ENCODE peak calls at places on chromosome X, in ten cellular contexts. U, X, O, R, J, Q, B, D, V and P are unnamed samples.

GRCh38 chrX:51407520-51408409 is 75.1 kb downstream of the NUDT10 start:
- DNase-seq in V (no peak), R (no peak), D (no peak), X (no peak), Q (no peak), U (no peak), J (no peak), B (no peak), O (no peak), P (no peak)

GRCh38 chrX:129600981-129601424 is 53.8 kb downstream of the APLN start:
- DNase-seq in R (no peak), J (peak; percentile 15), Q (peak; percentile 68), V (peak; percentile 14), D (no peak), X (no peak), U (peak; percentile 34), B (no peak), O (no peak), P (peak; percentile 24)

GRCh38 chrX:136708348-136708747 is 60.4 kb downstream of the CD40LG start:
- DNase-seq in U (peak; percentile 14), V (no peak), Q (no peak), D (no peak), B (no peak), O (no peak), J (no peak), R (no peak), X (no peak), P (peak; percentile 24)

GRCh38 chrX:50813843-50814661 is at the start of gene SHROOM4:
- DNase-seq in R (peak; percentile 55), U (no peak), O (no peak), D (peak; percentile 52), Q (peak; percentile 82), V (peak; percentile 51), X (no peak), B (no peak), J (peak; percentile 77), P (no peak)

GRCh38 chrX:151870603-151871002 is 42.1 kb upstream of the MAGEA4 start:
- DNase-seq in Q (no peak), O (no peak), R (no peak), V (no peak), B (no peak), U (no peak), J (peak; percentile 93), D (no peak), X (no peak), P (no peak)

GRCh38 chrX:53265771-53266170 is 15.6 kb downstream of the IQSEC2 start:
- DNase-seq in Q (no peak), J (peak; percentile 43), X (no peak), D (no peak), O (no peak), V (no peak), R (no peak), U (no peak), B (no peak), P (no peak)

GRCh38 chrX:2767631-2768455 is 16.0 kb downstream of the XG start:
- DNase-seq in D (no peak), O (no peak), U (no peak), R (peak; percentile 30), J (peak; percentile 39), V (no peak), X (no peak), B (no peak), Q (peak; percentile 74), P (no peak)

GRCh38 chrX:1481636-1482529 is 29.2 kb upstream of the ASMTL start:
- DNase-seq in J (peak; percentile 63), U (peak; percentile 98), O (peak; percentile 56), X (peak; percentile 94), Q (peak; percentile 84), D (peak; percentile 18), V (no peak), B (no peak), R (peak; percentile 46), P (peak; percentile 92)

GRCh38 chrX:38985375-38985774 is 184.1 kb downstream of the MID1IP1 start:
- DNase-seq in U (peak; percentile 75), R (no peak), D (no peak), Q (no peak), B (no peak), O (no peak), J (no peak), X (no peak), V (no peak), P (peak; percentile 41)

GRCh38 chrX:129593137-129593536 is 53.1 kb downstream of the OCRL start:
- DNase-seq in Q (peak; percentile 64), D (no peak), X (no peak), B (no peak), R (no peak), V (no peak), O (no peak), U (no peak), J (peak; percentile 23), P (no peak)

GRCh38 chrX:101595739-101596419 is 21.9 kb downstream of the ARMCX6 start:
- DNase-seq in D (peak; percentile 54), R (no peak), O (no peak), X (peak; percentile 49), V (no peak), B (no peak), J (peak; percentile 64), U (peak; percentile 53), Q (peak; percentile 54), P (peak; percentile 80)

GRCh38 chrX:1249101-1249887 is 19.3 kb upstream of the CSF2RA start:
- DNase-seq in B (no peak), J (peak; percentile 4), R (peak; percentile 42), D (no peak), X (no peak), U (peak; percentile 80), Q (peak; percentile 88), V (no peak), O (peak; percentile 25), P (peak; percentile 54)

GRCh38 chrX:2374086-2374485 is 126.7 kb downstream of the DHRSX start:
- DNase-seq in B (no peak), V (no peak), X (no peak), D (no peak), Q (no peak), U (no peak), O (no peak), J (peak; percentile 40), R (no peak), P (no peak)

GRCh38 chrX:136196691-136197155 is 49.4 kb downstream of the FHL1 start:
- DNase-seq in B (no peak), J (peak; percentile 41), Q (no peak), R (no peak), U (no peak), D (no peak), V (no peak), X (no peak), O (no peak), P (no peak)

GRCh38 chrX:53256446-53257041 is 24.8 kb downstream of the IQSEC2 start:
- DNase-seq in Q (peak; percentile 77), O (no peak), D (no peak), R (no peak), V (no peak), B (no peak), U (no peak), J (no peak), X (no peak), P (no peak)

GRCh38 chrX:68415289-68415688 is 18.0 kb downstream of the OPHN1 start:
- DNase-seq in B (no peak), Q (no peak), J (peak; percentile 83), R (peak; percentile 28), O (no peak), D (no peak), U (no peak), V (no peak), X (no peak), P (no peak)

GRCh38 chrX:47563801-47564315 is 2.9 kb downstream of the ARAF start:
- DNase-seq in J (peak; percentile 68), X (no peak), U (no peak), R (no peak), D (no peak), Q (no peak), B (no peak), O (no peak), V (no peak), P (no peak)

GRCh38 chrX:106742831-106743230 is 16.3 kb downstream of the RNF128 start:
- DNase-seq in V (no peak), B (no peak), Q (no peak), J (peak; percentile 53), R (no peak), X (no peak), O (no peak), U (no peak), D (no peak), P (no peak)